ENCODE peak calls at places on chromosomes 1 and 21, in ten cellular contexts. M, X, V, A, H, J, T, W, P and E are unnamed samples.

GRCh38 chr1:38546630-38547029 is 312.9 kb downstream of the RRAGC start:
- DNase-seq in P (no peak), H (no peak), M (no peak), W (no peak), V (no peak), X (no peak), T (no peak), J (no peak), A (no peak), E (no peak)

GRCh38 chr1:21814241-21814918 is 2.3 kb downstream of the LDLRAD2 start:
- DNase-seq in M (no peak), V (peak; percentile 91), W (peak; percentile 2), T (peak; percentile 64), A (no peak), P (no peak), X (no peak), J (no peak), H (peak; percentile 66), E (no peak)

GRCh38 chr21:22395965-22396364 is 1397.8 kb downstream of the NCAM2 start:
- DNase-seq in T (no peak), W (no peak), J (no peak), V (no peak), H (no peak), X (no peak), A (no peak), P (no peak), M (no peak), E (no peak)

GRCh38 chr1:201245082-201245481 is 38.2 kb upstream of the PKP1 start:
- DNase-seq in H (no peak), P (no peak), A (no peak), V (no peak), X (no peak), T (no peak), W (no peak), M (no peak), J (no peak), E (no peak)

GRCh38 chr1:76269175-76269574 is 194.6 kb downstream of the ST6GALNAC3 start:
- DNase-seq in A (no peak), P (peak; percentile 82), V (no peak), H (no peak), X (no peak), T (peak; percentile 44), W (no peak), M (no peak), J (peak; percentile 85), E (peak; percentile 59)

GRCh38 chr1:113073457-113073950 is 506 bp downstream of the LRIG2 start:
- DNase-seq in M (no peak), T (peak; percentile 88), V (peak; percentile 88), H (peak; percentile 83), X (no peak), J (peak; percentile 78), W (peak; percentile 67), A (peak; percentile 48), P (peak; percentile 59), E (no peak)

GRCh38 chr1:52234708-52235107 is 92.8 kb downstream of the ZFYVE9 start:
- DNase-seq in H (no peak), W (no peak), P (no peak), A (no peak), X (no peak), J (no peak), M (no peak), T (no peak), V (no peak), E (no peak)

GRCh38 chr1:10761503-10762152 is 34.8 kb downstream of the CASZ1 start:
- DNase-seq in H (no peak), V (no peak), T (peak; percentile 29), M (no peak), X (no peak), J (peak; percentile 69), A (no peak), W (no peak), P (peak; percentile 9), E (no peak)

GRCh38 chr21:33259428-33259827 is 6.7 kb upstream of the IL10RB start:
- DNase-seq in H (no peak), V (no peak), A (no peak), X (no peak), P (no peak), J (no peak), T (no peak), W (no peak), M (no peak), E (no peak)

GRCh38 chr21:45252448-45252925 is 35.2 kb downstream of the POFUT2 start:
- DNase-seq in W (no peak), T (no peak), X (no peak), V (no peak), J (no peak), H (no peak), M (no peak), A (no peak), P (no peak), E (no peak)

GRCh38 chr1:117697220-117697781 is 91.5 kb downstream of the TENT5C start:
- DNase-seq in T (no peak), J (no peak), M (no peak), V (no peak), W (no peak), P (peak; percentile 31), A (no peak), X (no peak), H (no peak), E (no peak)

GRCh38 chr1:66210653-66211052 is 323.3 kb upstream of the SGIP1 start:
- DNase-seq in T (no peak), W (no peak), X (no peak), A (no peak), J (no peak), V (no peak), M (no peak), P (no peak), H (no peak), E (peak; percentile 5)

GRCh38 chr1:25619101-25619890 is 2.7 kb downstream of the MAN1C1 start:
- DNase-seq in T (peak; percentile 52), V (peak; percentile 93), W (no peak), A (peak; percentile 45), P (peak; percentile 28), H (peak; percentile 80), J (peak; percentile 32), X (no peak), M (no peak), E (no peak)

GRCh38 chr1:10253755-10254154 is 43.4 kb downstream of the KIF1B start:
- DNase-seq in A (peak; percentile 41), T (peak; percentile 76), W (peak; percentile 89), V (no peak), P (peak; percentile 81), M (no peak), J (peak; percentile 39), X (no peak), H (no peak), E (peak; percentile 51)

GRCh38 chr1:78649628-78650027 is at the start of gene IFI44:
- DNase-seq in A (peak; percentile 92), M (peak; percentile 53), P (peak; percentile 92), W (peak; percentile 38), X (no peak), H (peak; percentile 6), T (peak; percentile 67), J (peak; percentile 93), V (no peak), E (no peak)

GRCh38 chr1:173758110-173758509 is 43.3 kb downstream of the KLHL20 start:
- DNase-seq in A (no peak), W (no peak), V (no peak), M (no peak), P (no peak), T (no peak), H (no peak), X (no peak), J (no peak), E (no peak)

GRCh38 chr1:234521802-234522185 is 42.8 kb upstream of the TARBP1 start:
- DNase-seq in P (no peak), T (no peak), M (no peak), X (no peak), H (no peak), V (no peak), J (no peak), W (no peak), A (no peak), E (no peak)

GRCh38 chr1:47023268-47024137 is at the start of gene CYP4X1:
- DNase-seq in X (no peak), T (peak; percentile 23), M (no peak), P (peak; percentile 47), V (peak; percentile 87), H (peak; percentile 34), A (peak; percentile 80), J (peak; percentile 80), W (no peak), E (peak; percentile 27)